ENCODE peak calls at places on chromosome 3, in seven cellular contexts. H, V, W, P, G, O and T are unnamed samples.
A peak's percentile ranks its signal among the peaks of the same experiment; 100 is the strongest.

GRCh38 chr3:18369561-18370185 is 55.5 kb downstream of the SATB1 start:
- DNase-seq in H (no peak), V (peak; percentile 19), W (no peak), P (no peak), G (peak; percentile 9), O (no peak), T (no peak)

GRCh38 chr3:188573286-188573928 is 419.4 kb downstream of the LPP start:
- DNase-seq in H (no peak), V (no peak), W (no peak), P (no peak), G (no peak), O (no peak), T (no peak)

GRCh38 chr3:50272911-50273688 is 4.2 kb downstream of the SEMA3B start:
- DNase-seq in H (peak; percentile 98), V (peak; percentile 53), W (peak; percentile 98), P (peak; percentile 65), G (peak; percentile 83), O (peak; percentile 48), T (peak; percentile 98)

GRCh38 chr3:184178522-184179138 is 4.0 kb downstream of the AP2M1 start:
- DNase-seq in H (no peak), V (no peak), W (no peak), P (no peak), G (no peak), O (peak; percentile 26), T (no peak)

GRCh38 chr3:17798000-17798399 is 55.6 kb upstream of the TBC1D5 start:
- DNase-seq in H (no peak), V (no peak), W (no peak), P (no peak), G (no peak), O (no peak), T (no peak)

GRCh38 chr3:37693791-37694194 is 167.9 kb upstream of the CTDSPL start:
- DNase-seq in H (no peak), V (no peak), W (no peak), P (no peak), G (no peak), O (no peak), T (no peak)

GRCh38 chr3:141237701-141238521 is 6.3 kb downstream of the PXYLP1 start:
- DNase-seq in H (no peak), V (peak; percentile 62), W (no peak), P (no peak), G (peak; percentile 91), O (no peak), T (no peak)

GRCh38 chr3:111903067-111903511 is 44.0 kb downstream of the PHLDB2 start:
- DNase-seq in H (no peak), V (peak; percentile 95), W (no peak), P (peak; percentile 84), G (no peak), O (peak; percentile 86), T (no peak)

GRCh38 chr3:49567406-49567805 is 13.1 kb downstream of the BSN start:
- DNase-seq in H (no peak), V (no peak), W (no peak), P (no peak), G (no peak), O (no peak), T (no peak)

GRCh38 chr3:194312743-194313281 is 38.3 kb downstream of the CPN2 start:
- DNase-seq in H (no peak), V (peak; percentile 85), W (no peak), P (peak; percentile 76), G (peak; percentile 16), O (peak; percentile 80), T (no peak)